ENCODE peak calls at places on chromosomes 3 and 15, in five cellular contexts. J is neuronal stem cell, M is A549, D is prostate gland, A is ovary. F is an unnamed sample.

GRCh38 chr3:66115858-66116654 is 77.3 kb upstream of the MAGI1 start:
- DNase-seq in J (peak; percentile 14), M (peak; percentile 47), D (peak; percentile 59), A (no peak), F (no peak)

GRCh38 chr3:120163816-120164215 is 69.6 kb upstream of the GSK3B start:
- DNase-seq in J (no peak), M (no peak), D (no peak), A (no peak), F (no peak)

GRCh38 chr15:26804063-26804804 is 31.4 kb upstream of the GABRB3 start:
- DNase-seq in J (no peak), M (no peak), D (no peak), A (no peak), F (no peak)

GRCh38 chr3:51712963-51713362 is 6.1 kb downstream of the GRM2 start:
- DNase-seq in J (no peak), M (no peak), D (no peak), A (peak; percentile 2), F (no peak)

GRCh38 chr3:49469037-49469875 is 811 bp upstream of the DAG1 start:
- DNase-seq in J (no peak), M (peak; percentile 48), D (peak; percentile 57), A (peak; percentile 80), F (peak; percentile 75)

GRCh38 chr15:77580991-77581682 is 51.6 kb downstream of the LINGO1 start:
- DNase-seq in J (no peak), M (no peak), D (peak; percentile 42), A (no peak), F (no peak)

GRCh38 chr15:62545392-62546227 is 380.5 kb upstream of the C2CD4B start:
- DNase-seq in J (no peak), M (no peak), D (peak; percentile 73), A (no peak), F (no peak)

GRCh38 chr3:177992993-177993969 is 543.0 kb upstream of the KCNMB2 start:
- DNase-seq in J (no peak), M (no peak), D (no peak), A (no peak), F (no peak)

GRCh38 chr15:46280753-46281521 is 646.1 kb downstream of the SQOR start:
- DNase-seq in J (no peak), M (no peak), D (peak; percentile 31), A (no peak), F (peak; percentile 81)

GRCh38 chr15:49225572-49226281 is 55.7 kb downstream of the GALK2 start:
- DNase-seq in J (peak; percentile 23), M (no peak), D (no peak), A (no peak), F (peak; percentile 62)

GRCh38 chr15:61102281-61102680 is 126.8 kb downstream of the RORA start:
- DNase-seq in J (no peak), M (no peak), D (no peak), A (no peak), F (no peak)

GRCh38 chr3:31100519-31100918 is 206.1 kb upstream of the GADL1 start:
- DNase-seq in J (no peak), M (no peak), D (no peak), A (no peak), F (no peak)

GRCh38 chr3:179301645-179302044 is 21.2 kb upstream of the ZNF639 start:
- DNase-seq in J (no peak), M (no peak), D (no peak), A (no peak), F (no peak)

GRCh38 chr3:126107960-126108688 is 24.2 kb upstream of the SLC41A3 start:
- DNase-seq in J (no peak), M (no peak), D (no peak), A (no peak), F (no peak)

GRCh38 chr15:25481208-25481862 is 42.5 kb upstream of the UBE3A start:
- DNase-seq in J (peak; percentile 58), M (no peak), D (peak; percentile 14), A (no peak), F (peak; percentile 31)

GRCh38 chr3:68984011-68984410 is 29.5 kb downstream of the EOGT start:
- DNase-seq in J (no peak), M (no peak), D (no peak), A (no peak), F (peak; percentile 81)

GRCh38 chr3:48110463-48110862 is 77.8 kb downstream of the CDC25A start:
- DNase-seq in J (no peak), M (no peak), D (no peak), A (no peak), F (no peak)

GRCh38 chr15:41284425-41285177 is 47.8 kb downstream of the OIP5 start:
- DNase-seq in J (peak; percentile 4), M (peak; percentile 7), D (peak; percentile 16), A (peak; percentile 26), F (no peak)

GRCh38 chr15:97995881-97996603 is 35.5 kb downstream of the ARRDC4 start:
- DNase-seq in J (no peak), M (no peak), D (no peak), A (no peak), F (no peak)

GRCh38 chr3:126956866-126957650 is 25.9 kb upstream of the PLXNA1 start:
- DNase-seq in J (no peak), M (no peak), D (peak; percentile 79), A (peak; percentile 22), F (no peak)

GRCh38 chr15:42836251-42836650 is 84.3 kb downstream of the TTBK2 start:
- DNase-seq in J (no peak), M (no peak), D (no peak), A (no peak), F (no peak)

GRCh38 chr15:71278989-71279756 is 163.9 kb downstream of the THSD4 start:
- DNase-seq in J (no peak), M (peak; percentile 78), D (peak; percentile 84), A (no peak), F (no peak)

GRCh38 chr3:71586810-71587242 is 3.3 kb upstream of the FOXP1 start:
- DNase-seq in J (no peak), M (no peak), D (no peak), A (no peak), F (no peak)

GRCh38 chr15:51382787-51383186 is 41.3 kb downstream of the GLDN start:
- DNase-seq in J (peak; percentile 36), M (peak; percentile 55), D (no peak), A (no peak), F (peak; percentile 70)

GRCh38 chr3:8301977-8302589 is 199.5 kb upstream of the LMCD1 start:
- DNase-seq in J (peak; percentile 32), M (peak; percentile 33), D (no peak), A (no peak), F (peak; percentile 29)

GRCh38 chr3:53806182-53807116 is 39.8 kb downstream of the CHDH start:
- DNase-seq in J (no peak), M (no peak), D (no peak), A (no peak), F (no peak)

GRCh38 chr15:75307778-75308390 is 25.2 kb downstream of the GOLGA6D start:
- DNase-seq in J (peak; percentile 6), M (peak; percentile 92), D (no peak), A (peak; percentile 37), F (peak; percentile 87)

DNA sequence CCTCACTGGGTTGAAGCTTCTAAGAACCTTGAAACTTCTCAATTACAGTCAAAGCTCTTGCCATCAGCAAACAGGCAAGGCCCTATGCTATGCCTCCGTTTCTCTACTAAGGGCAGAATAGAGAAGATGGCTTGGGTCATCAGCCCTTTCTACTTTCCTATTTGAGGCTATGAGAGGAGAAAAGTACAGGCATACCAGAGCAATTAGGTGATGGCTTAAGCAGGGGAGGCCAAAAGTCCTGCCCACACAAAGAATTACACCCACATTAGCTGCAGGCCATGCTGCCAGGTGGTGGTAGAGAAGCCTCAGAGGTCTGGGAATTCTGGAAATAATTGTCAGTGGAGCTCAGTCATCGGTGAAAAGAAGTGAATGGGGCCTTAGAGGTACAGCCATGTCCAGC is 88.9 kb downstream of the MRPL46 start:
- DNase-seq in J (no peak), M (no peak), D (no peak), A (no peak), F (no peak)
- H3K4me3 ChIP-seq in J (no peak overlapping the region), M (no peak overlapping the region), D (no peak overlapping the region), A (no peak overlapping the region), F (no peak overlapping the region)

GRCh38 chr15:67880651-67881182 is 40.9 kb upstream of the RNU6-1 start:
- DNase-seq in J (no peak), M (no peak), D (peak; percentile 43), A (no peak), F (no peak)
- H3K27ac ChIP-seq in J (no peak overlapping the region), M (peak overlapping the region; percentile 93), D (no peak overlapping the region), A (no peak overlapping the region), F (no peak overlapping the region)

GRCh38 chr3:186787642-186788481 is 4.5 kb downstream of the EIF4A2 start:
- DNase-seq in J (no peak), M (no peak), D (no peak), A (no peak), F (no peak)
- H3K4me3 ChIP-seq in J (no peak overlapping the region), M (peak overlapping the region; percentile 94), D (peak overlapping the region; percentile 3), A (no peak overlapping the region), F (no peak overlapping the region)

GRCh38 chr3:151329368-151329767 is at the start of gene P2RY13:
- DNase-seq in J (no peak), M (no peak), D (no peak), A (no peak), F (no peak)
- H3K27ac ChIP-seq in J (no peak within 1 kb of the TSS), M (peak within 1 kb of the TSS; percentile 35), D (no peak within 1 kb of the TSS), A (no peak within 1 kb of the TSS), F (no peak within 1 kb of the TSS)

GRCh38 chr15:53462631-53463030 is 296.8 kb downstream of the WDR72 start:
- DNase-seq in J (no peak), M (no peak), D (no peak), A (no peak), F (no peak)
- H3K4me3 ChIP-seq in J (no peak overlapping the region), M (no peak overlapping the region), D (no peak overlapping the region), A (no peak overlapping the region), F (no peak overlapping the region)

F was measured in WERI-Rb-1.